ENCODE peak calls at places on chromosomes 2 and 18, in ten cellular contexts. A is astrocyte of the spinal cord, O is psoas muscle, P is left ventricle myocardium inferior, K is endothelial cell of umbilical vein, J is A549, N is dorsolateral prefrontal cortex, M is AG04450, R is heart right ventricle, G is OCI-LY7. V is an unnamed sample.

GRCh38 chr2:163601377-163601776 is 134.4 kb downstream of the FIGN start:
- DNase-seq in M (no peak), G (no peak), A (peak), R (no peak), O (no peak), N (no peak), P (no peak), J (no peak), K (no peak), V (no peak)

GRCh38 chr2:191247381-191248057 is 2.3 kb downstream of the MYO1B start:
- DNase-seq in R (no peak), K (peak), A (peak), N (no peak), M (peak), P (no peak), J (peak), G (no peak), O (no peak), V (no peak)

GRCh38 chr2:73907840-73908452 is 15.1 kb downstream of the ACTG2 start:
- DNase-seq in K (no peak), O (no peak), M (no peak), J (no peak), A (peak), R (no peak), G (peak), N (no peak), P (no peak), V (no peak)

GRCh38 chr2:182605166-182605565 is 110.9 kb upstream of the DNAJC10 start:
- DNase-seq in K (no peak), A (no peak), G (no peak), M (no peak), O (no peak), P (no peak), N (no peak), J (no peak), R (no peak), V (no peak)

GRCh38 chr2:30145826-30146336 is 926 bp upstream of the YPEL5 start:
- DNase-seq in O (no peak), G (no peak), A (no peak), K (no peak), N (no peak), J (no peak), R (no peak), M (no peak), P (no peak), V (no peak)

GRCh38 chr2:129062160-129062912 is 743.7 kb upstream of the HS6ST1 start:
- DNase-seq in N (no peak), O (no peak), R (no peak), P (no peak), G (no peak), M (no peak), A (peak), K (no peak), J (no peak), V (no peak)

GRCh38 chr2:38092196-38092902 is 16.4 kb upstream of the CYP1B1 start:
- DNase-seq in O (peak), M (no peak), A (peak), J (no peak), K (no peak), P (peak), N (no peak), R (no peak), G (no peak), V (no peak)

GRCh38 chr2:170717599-170717963 is 2.4 kb downstream of the SP5 start:
- DNase-seq in J (no peak), G (no peak), P (no peak), R (no peak), A (no peak), O (no peak), N (no peak), M (no peak), K (no peak), V (no peak)

GRCh38 chr2:117470311-117471095 is 344.0 kb upstream of the DDX18 start:
- DNase-seq in G (peak), K (no peak), A (no peak), P (no peak), M (no peak), O (no peak), N (no peak), J (no peak), R (no peak), V (no peak)

GRCh38 chr2:207662203-207662602 is 37.0 kb upstream of the METTL21A start:
- DNase-seq in G (peak), M (no peak), A (no peak), N (no peak), R (no peak), O (no peak), P (no peak), J (no peak), K (no peak), V (peak)

GRCh38 chr18:78610646-78611045 is 369.0 kb upstream of the SALL3 start:
- DNase-seq in J (no peak), O (no peak), N (no peak), M (no peak), R (no peak), A (no peak), G (no peak), K (no peak), P (no peak), V (no peak)

GRCh38 chr2:216721141-216721540 is 25.8 kb upstream of the IGFBP5 start:
- DNase-seq in K (no peak), M (no peak), O (no peak), R (no peak), A (no peak), N (no peak), G (no peak), P (no peak), J (no peak), V (no peak)

GRCh38 chr2:191746306-191746705 is 68.4 kb downstream of the NABP1 start:
- DNase-seq in P (no peak), J (no peak), R (no peak), G (no peak), O (no peak), A (no peak), M (no peak), K (peak), N (no peak), V (no peak)

GRCh38 chr2:167196461-167197252 is 308.4 kb downstream of the XIRP2 start:
- DNase-seq in A (peak), K (peak), R (no peak), J (no peak), G (no peak), O (peak), P (peak), M (peak), N (no peak), V (no peak)

GRCh38 chr2:69578201-69578555 is 65.4 kb downstream of the AAK1 start:
- DNase-seq in N (no peak), O (no peak), J (no peak), A (peak), R (no peak), K (no peak), M (no peak), P (no peak), G (no peak), V (no peak)

GRCh38 chr18:47413327-47413726 is 161.9 kb upstream of the SKOR2 start:
- DNase-seq in A (peak), J (no peak), G (no peak), M (no peak), O (no peak), R (no peak), K (no peak), N (no peak), P (no peak), V (no peak)

GRCh38 chr2:233674995-233675394 is 3.3 kb downstream of the UGT1A9 start:
- DNase-seq in G (no peak), J (no peak), N (no peak), A (no peak), O (no peak), P (no peak), K (no peak), M (no peak), R (no peak), V (no peak)

GRCh38 chr2:20182241-20182931 is 42.5 kb downstream of the SDC1 start:
- DNase-seq in M (no peak), A (peak), P (no peak), O (peak), J (peak), G (no peak), R (no peak), K (no peak), N (no peak), V (no peak)

GRCh38 chr2:64582774-64583340 is 58.7 kb downstream of the AFTPH start:
- DNase-seq in J (no peak), R (no peak), K (no peak), G (peak), N (no peak), O (no peak), P (no peak), M (no peak), A (no peak), V (peak)

DNA sequence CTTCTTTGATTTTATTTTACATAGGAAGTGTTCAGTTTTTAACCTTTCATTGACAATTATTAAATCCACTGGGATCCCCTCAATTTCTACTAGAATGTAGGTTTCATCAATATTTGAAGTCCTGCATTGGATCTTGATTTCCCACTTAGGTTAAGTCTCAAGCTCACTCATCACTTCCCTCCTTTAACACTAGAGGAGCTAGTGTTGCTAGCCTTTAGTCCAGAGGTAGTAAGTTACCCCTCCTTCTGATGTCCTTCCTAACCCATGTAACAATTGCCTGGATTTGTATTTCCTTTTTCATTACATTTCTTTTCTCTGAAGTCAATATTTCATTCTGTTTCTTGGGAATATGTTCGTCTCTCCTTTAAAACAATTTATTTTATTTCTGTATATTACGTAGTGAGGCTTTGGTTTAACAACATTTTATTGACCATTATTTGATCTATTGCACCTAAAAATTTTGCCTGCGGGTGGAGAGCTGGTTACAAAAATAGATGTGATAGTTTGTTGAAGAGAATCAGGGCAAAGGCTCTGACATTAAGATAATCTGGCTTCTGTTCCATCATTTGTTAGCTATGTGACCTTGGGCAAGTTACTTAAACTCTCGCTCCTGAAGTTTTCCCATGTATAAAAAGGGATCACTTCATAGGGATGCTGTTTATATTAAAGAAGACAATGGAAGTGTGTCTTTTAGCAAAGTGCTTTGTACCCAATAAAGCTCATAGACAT is 833.0 kb downstream of the SLC4A3 start:
- DNase-seq in M (no peak), O (no peak), G (peak), P (no peak), R (no peak), N (no peak), K (no peak), A (no peak), J (no peak), V (no peak)
- TF ChIP-seq CTCF in M (peak), O (no peak), G (peak), P (peak), R (no peak), N (no peak), K (no peak), A (peak), J (no peak), V (peak)

GRCh38 chr18:59501876-59502221 is 142.8 kb upstream of the LMAN1 start:
- DNase-seq in P (no peak), R (no peak), A (peak), M (no peak), O (no peak), J (no peak), G (no peak), N (no peak), K (no peak), V (no peak)

GRCh38 chr18:59498687-59499086 is 139.6 kb upstream of the LMAN1 start:
- DNase-seq in K (no peak), A (no peak), M (no peak), J (no peak), P (no peak), R (no peak), G (no peak), O (no peak), N (no peak), V (no peak)

GRCh38 chr18:59502222-59502898 is 143.3 kb upstream of the LMAN1 start:
- DNase-seq in J (no peak), M (peak), A (peak), K (no peak), G (no peak), N (no peak), P (peak), R (no peak), O (no peak), V (no peak)

GRCh38 chr18:59502899-59503245 is 143.8 kb upstream of the LMAN1 start:
- DNase-seq in O (no peak), N (no peak), A (no peak), G (no peak), M (no peak), R (no peak), P (no peak), K (no peak), J (no peak), V (no peak)

DNA sequence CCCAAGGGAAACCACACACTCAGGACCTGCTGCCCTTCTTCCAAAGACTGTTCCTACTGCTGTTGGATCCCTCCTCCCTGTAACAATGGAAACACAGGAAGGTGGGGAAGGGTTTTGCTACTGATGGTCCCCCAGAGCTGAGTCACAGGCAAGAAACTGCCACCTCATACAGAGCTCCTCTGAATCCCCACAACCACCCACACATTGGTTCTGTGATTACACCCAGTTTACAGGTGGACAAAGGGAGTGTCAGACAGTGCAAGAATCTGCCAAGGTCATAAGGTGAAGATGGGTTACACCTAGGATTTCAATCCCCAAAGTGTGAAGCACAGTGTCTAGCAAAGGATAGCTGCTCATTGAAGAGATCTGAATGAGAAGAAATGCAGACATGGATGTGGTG is 141.7 kb upstream of the LMAN1 start:
- DNase-seq in P (no peak), K (no peak), M (no peak), G (no peak), R (no peak), O (no peak), N (no peak), A (no peak), J (no peak), V (no peak)
- H3K4me3 ChIP-seq in P (no peak), K (no peak), M (no peak), G (no peak), R (no peak), O (no peak), N (no peak), A (no peak), J (no peak), V (no peak)

DNA sequence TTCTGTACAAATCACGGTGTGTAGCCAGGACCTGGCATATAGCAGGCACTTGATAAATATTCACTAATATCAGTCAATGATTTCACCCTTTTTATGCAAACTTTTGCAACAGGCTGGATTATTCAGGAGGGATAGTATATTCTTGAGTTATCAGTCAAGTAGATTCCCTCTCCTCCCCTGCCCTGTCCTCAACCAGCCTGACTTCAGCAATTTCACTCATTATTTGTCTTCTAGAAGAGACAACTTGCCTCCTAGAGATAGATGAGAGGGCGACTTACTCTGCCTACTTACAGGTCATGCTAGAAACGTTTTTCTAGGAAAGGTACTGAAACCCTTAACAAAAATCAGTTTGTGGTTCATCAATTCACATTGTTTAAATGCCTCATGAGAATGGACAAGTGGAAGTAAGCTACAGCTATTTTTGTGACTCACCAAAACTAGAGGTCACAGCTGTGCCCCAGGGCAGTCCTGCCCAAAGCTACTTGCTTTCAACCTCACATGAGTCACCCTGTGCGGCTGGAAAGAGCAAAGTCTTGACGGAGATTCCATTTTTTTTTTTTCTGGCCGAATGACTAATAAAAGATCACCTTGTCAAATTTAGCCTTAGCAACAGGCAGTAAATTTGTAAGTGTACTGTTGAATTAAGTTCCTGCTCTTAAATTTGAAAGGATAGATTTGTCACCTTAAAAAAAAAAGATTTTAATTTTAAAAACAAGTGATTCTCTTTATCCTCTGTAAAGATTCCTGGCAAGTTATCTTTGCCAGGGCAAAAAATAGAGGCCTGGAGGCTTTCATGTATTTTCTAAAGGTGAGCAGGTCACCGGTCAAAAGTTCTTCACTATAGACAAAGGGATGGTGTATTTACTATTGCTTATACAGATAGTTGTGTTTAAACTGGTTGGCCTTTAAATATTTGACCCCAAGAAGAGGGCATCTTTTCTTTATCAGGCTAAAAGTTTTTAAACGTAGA is 109.0 kb upstream of the SLC35G4 start:
- DNase-seq in K (peak), O (peak), P (no peak), N (no peak), J (peak), R (no peak), M (peak), A (peak), G (peak), V (peak)
- TF ChIP-seq CTCF in K (no peak), O (no peak), P (no peak), N (no peak), J (no peak), R (no peak), M (no peak), A (no peak), G (no peak), V (no peak)

DNA sequence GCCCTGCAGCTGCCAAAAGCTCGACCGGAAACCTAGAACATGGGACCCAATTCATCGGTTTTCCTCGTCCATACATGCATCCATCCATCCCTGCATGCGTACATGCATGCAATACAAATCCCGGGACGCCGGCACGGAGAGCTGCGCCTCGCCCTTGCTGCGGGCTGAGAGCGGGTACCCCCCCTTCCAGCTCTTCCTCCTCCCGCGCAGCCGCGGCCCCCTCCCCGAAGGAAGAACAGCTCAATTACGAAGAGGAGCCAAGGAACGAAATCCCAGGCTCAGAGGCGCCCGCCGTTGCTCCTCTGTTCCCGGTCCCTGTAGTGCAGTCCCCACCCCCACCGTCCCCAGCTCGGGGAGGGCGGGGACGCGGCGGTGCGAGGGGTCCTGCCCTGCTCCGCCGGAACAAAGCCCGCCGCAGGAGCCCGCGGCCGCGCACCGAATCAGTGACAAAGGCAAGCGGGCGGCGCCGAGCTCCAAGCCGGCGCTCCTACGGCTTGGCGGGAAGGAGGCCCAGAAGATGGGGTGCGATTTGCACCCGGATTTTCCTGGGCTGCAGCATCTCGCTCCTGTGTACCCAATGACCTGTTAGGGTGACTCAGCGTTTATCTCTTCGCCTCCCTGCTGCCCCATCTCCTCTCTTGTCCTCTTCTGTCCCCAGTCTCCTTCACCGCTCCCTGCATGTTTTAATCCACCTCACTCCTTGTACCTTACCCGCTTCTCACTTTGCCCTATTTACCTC is 8.9 kb upstream of the POU3F3 start:
- DNase-seq in K (no peak), R (no peak), M (no peak), N (peak), P (no peak), J (no peak), O (no peak), A (peak), G (no peak), V (no peak)
- H3K4me3 ChIP-seq in K (no peak), R (peak), M (no peak), N (peak), P (peak), J (peak), O (peak), A (peak), G (no peak), V (no peak)